ENCODE peak calls at places on chromosome 15, in nine cellular contexts. M is activated T-helper 9 cell treated with anti-CD3 and anti-CD28 coated beads, Interleukin-2, amount 50 U/mL, for 16 hours; T is uterus; B is activated CD4-positive, alpha-beta T cell treated with anti-CD3 and anti-CD28 coated beads for 36 hours; N is fibroblast of the aortic adventitia; I is activated effector memory CD4-positive, alpha-beta T cell treated with anti-CD3 and anti-CD28 coated beads, Interleukin-2, amount 50 U/mL, for 16 hours; L is LoVo; C is CD8-positive, alpha-beta T cell; H is EH. G is an unnamed sample.

GRCh38 chr15:98842192-98842972 is 165.2 kb downstream of the PGPEP1L start:
- DNase-seq in H (peak; percentile 60), C (no peak), T (no peak), I (no peak), B (no peak), N (peak; percentile 40), M (no peak), L (no peak), G (peak; percentile 61)

GRCh38 chr15:78103406-78104118 is 11.2 kb downstream of the SH2D7 start:
- DNase-seq in T (no peak), M (peak; percentile 34), B (peak; percentile 84), L (no peak), N (no peak), H (no peak), I (peak; percentile 79), C (peak; percentile 27), G (no peak)

GRCh38 chr15:73386238-73386637 is 17.5 kb upstream of the HCN4 start:
- DNase-seq in T (no peak), I (no peak), L (no peak), M (no peak), N (no peak), B (no peak), C (no peak), H (no peak), G (no peak)

GRCh38 chr15:101183226-101183925 is 68.5 kb downstream of the CHSY1 start:
- DNase-seq in C (no peak), B (no peak), M (no peak), H (no peak), T (no peak), L (no peak), N (no peak), I (peak; percentile 60), G (no peak)

GRCh38 chr15:42149493-42150245 is 6.8 kb downstream of the PLA2G4F start:
- DNase-seq in C (no peak), H (no peak), B (no peak), T (peak; percentile 14), L (no peak), N (no peak), I (peak; percentile 38), M (no peak), G (no peak)

GRCh38 chr15:57485869-57486268 is 105.8 kb upstream of the MYZAP start:
- DNase-seq in B (no peak), C (no peak), T (no peak), L (peak; percentile 79), N (peak; percentile 80), H (peak; percentile 87), I (no peak), M (no peak), G (peak; percentile 93)

GRCh38 chr15:63151665-63152064 is 5.6 kb downstream of the RPS27L start:
- DNase-seq in I (no peak), M (no peak), C (no peak), T (no peak), B (no peak), H (no peak), L (no peak), N (no peak), G (no peak)

GRCh38 chr15:101239724-101240136 is 12.1 kb downstream of the CHSY1 start:
- DNase-seq in N (no peak), T (no peak), C (no peak), L (no peak), M (no peak), B (no peak), H (no peak), I (no peak), G (no peak)

GRCh38 chr15:88695595-88696186 is 56.9 kb downstream of the ISG20 start:
- DNase-seq in B (no peak), H (no peak), I (no peak), N (no peak), M (no peak), L (no peak), C (no peak), T (no peak), G (peak; percentile 17)

GRCh38 chr15:62637498-62637897 is 405.0 kb upstream of the TPM1 start:
- DNase-seq in B (no peak), C (no peak), M (no peak), T (no peak), N (no peak), H (no peak), I (no peak), L (no peak), G (no peak)

GRCh38 chr15:50049871-50050270 is 69.2 kb downstream of the ATP8B4 start:
- DNase-seq in T (no peak), L (no peak), M (no peak), C (no peak), I (no peak), H (peak; percentile 86), N (peak; percentile 70), B (no peak), G (peak; percentile 62)

GRCh38 chr15:31302029-31302657 is 24.5 kb upstream of the KLF13 start:
- DNase-seq in B (no peak), T (no peak), L (no peak), C (no peak), I (peak; percentile 39), N (no peak), M (no peak), H (no peak), G (no peak)

G was measured in GM23248.